ENCODE peak calls at places on chromosomes 6 and 20, in four cellular contexts. J is HL-60, R is ovary, Y is foreskin fibroblast. V is an unnamed sample.

GRCh38 chr20:17735206-17735804 is 35.5 kb downstream of the BANF2 start:
- DNase-seq in Y (peak), R (no peak), J (no peak), V (peak)

GRCh38 chr6:142207265-142207877 is 60.3 kb downstream of the VTA1 start:
- DNase-seq in R (no peak), J (peak), Y (peak), V (peak)

GRCh38 chr6:105592329-105592728 is 189.4 kb upstream of the PREP start:
- DNase-seq in J (no peak), R (no peak), Y (peak), V (peak)

GRCh38 chr6:138507977-138508675 is 8.8 kb upstream of the NHSL1 start:
- DNase-seq in Y (no peak), J (no peak), R (no peak), V (no peak)

GRCh38 chr6:143337201-143337949 is 113.1 kb downstream of the ADAT2 start:
- DNase-seq in Y (no peak), R (peak), J (peak), V (peak)

GRCh38 chr6:125968493-125968892 is 11.9 kb downstream of the HINT3 start:
- DNase-seq in R (no peak), J (no peak), Y (no peak), V (no peak)

GRCh38 chr6:7165002-7165735 is 57.4 kb downstream of the RREB1 start:
- DNase-seq in J (peak), R (no peak), Y (no peak), V (no peak)

GRCh38 chr20:8309638-8310037 is 177.6 kb downstream of the PLCB1 start:
- DNase-seq in Y (no peak), J (no peak), R (no peak), V (peak)

GRCh38 chr20:10565191-10565921 is 108.4 kb downstream of the JAG1 start:
- DNase-seq in R (no peak), Y (peak), J (peak), V (peak)

GRCh38 chr6:135281227-135281626 is 100.1 kb downstream of the MYB start:
- DNase-seq in Y (no peak), J (peak), R (no peak), V (no peak)

GRCh38 chr6:28281288-28282064 is at the start of gene PGBD1:
- DNase-seq in R (peak), Y (peak), J (peak), V (peak)

GRCh38 chr6:166629628-166630027 is 2.6 kb upstream of the RPS6KA2 start:
- DNase-seq in Y (peak), R (no peak), J (no peak), V (no peak)

GRCh38 chr20:17452441-17452840 is 78.7 kb downstream of the BFSP1 start:
- DNase-seq in R (no peak), Y (no peak), J (no peak), V (no peak)

GRCh38 chr6:73854998-73855718 is 159.2 kb downstream of the CD109 start:
- DNase-seq in J (peak), R (no peak), Y (peak), V (peak)

GRCh38 chr20:37389844-37390275 is 43.9 kb downstream of the SRC start:
- DNase-seq in R (peak), J (no peak), Y (no peak), V (no peak)

GRCh38 chr6:169233181-169233580 is 20.5 kb downstream of the THBS2 start:
- DNase-seq in Y (no peak), R (no peak), J (no peak), V (no peak)

GRCh38 chr6:54776891-54777290 is 69.7 kb upstream of the FAM83B start:
- DNase-seq in R (no peak), Y (no peak), J (no peak), V (no peak)

GRCh38 chr6:23601811-23602340 is 524.1 kb upstream of the NRSN1 start:
- DNase-seq in Y (no peak), J (no peak), R (no peak), V (peak)

GRCh38 chr6:104653786-104654185 is 205.9 kb downstream of the HACE1 start:
- DNase-seq in J (no peak), Y (no peak), R (no peak), V (no peak)

GRCh38 chr6:3849681-3850450 is 693 bp downstream of the FAM50B start:
- DNase-seq in Y (no peak), R (peak), J (no peak), V (peak)

GRCh38 chr20:50037575-50037974 is 54.8 kb downstream of the SNAI1 start:
- DNase-seq in Y (no peak), R (no peak), J (no peak), V (no peak)

GRCh38 chr6:146026873-146027272 is 2.0 kb upstream of the GRM1 start:
- DNase-seq in R (no peak), Y (no peak), J (no peak), V (no peak)

GRCh38 chr6:130771741-130772140 is 55.5 kb upstream of the SMLR1 start:
- DNase-seq in R (no peak), J (no peak), Y (no peak), V (no peak)

GRCh38 chr20:24806896-24807676 is 142.0 kb upstream of the CST7 start:
- DNase-seq in Y (no peak), R (no peak), J (no peak), V (no peak)

GRCh38 chr6:73610444-73611275 is 43.1 kb downstream of the SLC17A5 start:
- DNase-seq in Y (peak), R (no peak), J (no peak), V (peak)

GRCh38 chr6:3324262-3324942 is 65.7 kb downstream of the PSMG4 start:
- DNase-seq in R (no peak), Y (peak), J (no peak), V (peak)

GRCh38 chr20:41365785-41366545 is 653 bp downstream of the EMILIN3 start:
- DNase-seq in J (no peak), Y (no peak), R (peak), V (peak)
- H3K4me3 ChIP-seq in J (no peak), Y (no peak), R (peak), V (no peak)

DNA sequence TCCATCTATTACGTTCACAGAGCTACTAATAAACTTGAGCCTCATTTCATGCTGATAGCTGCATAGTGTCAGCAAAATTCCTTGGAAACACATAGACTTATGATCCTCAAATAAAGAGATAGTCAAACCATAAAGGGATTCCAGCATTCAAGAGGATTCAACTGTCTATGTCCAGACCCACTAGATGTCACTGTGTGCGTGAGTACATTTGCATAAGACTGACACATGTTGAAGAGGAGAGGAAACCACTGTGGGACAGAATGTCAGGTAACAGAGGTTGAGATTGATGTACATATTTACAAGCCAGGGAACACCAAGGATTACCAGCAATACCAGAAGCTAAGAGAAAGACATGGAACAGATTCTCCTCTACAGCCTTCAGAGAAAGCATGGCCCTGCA is 266.5 kb downstream of the COL12A1 start:
- DNase-seq in J (no peak), Y (no peak), R (no peak), V (peak)
- TF ChIP-seq CTCF in J (no peak), Y (no peak), R (no peak), V (peak)

GRCh38 chr6:42387336-42387735 is 64.4 kb downstream of the TRERF1 start:
- DNase-seq in R (no peak), Y (no peak), J (peak), V (no peak)
- H3K4me3 ChIP-seq in R (no peak), Y (no peak), J (no peak), V (no peak)

GRCh38 chr6:49522710-49523593 is 23.2 kb downstream of the GLYATL3 start:
- DNase-seq in R (no peak), Y (no peak), J (no peak), V (no peak)

GRCh38 chr6:49524541-49524940 is 24.8 kb downstream of the GLYATL3 start:
- DNase-seq in Y (no peak), R (no peak), J (no peak), V (no peak)

GRCh38 chr6:49527315-49527714 is 23.2 kb upstream of the C6orf141 start:
- DNase-seq in J (no peak), R (no peak), Y (no peak), V (no peak)

GRCh38 chr6:49526598-49526997 is 23.9 kb upstream of the C6orf141 start:
- DNase-seq in J (no peak), Y (no peak), R (no peak), V (no peak)

DNA sequence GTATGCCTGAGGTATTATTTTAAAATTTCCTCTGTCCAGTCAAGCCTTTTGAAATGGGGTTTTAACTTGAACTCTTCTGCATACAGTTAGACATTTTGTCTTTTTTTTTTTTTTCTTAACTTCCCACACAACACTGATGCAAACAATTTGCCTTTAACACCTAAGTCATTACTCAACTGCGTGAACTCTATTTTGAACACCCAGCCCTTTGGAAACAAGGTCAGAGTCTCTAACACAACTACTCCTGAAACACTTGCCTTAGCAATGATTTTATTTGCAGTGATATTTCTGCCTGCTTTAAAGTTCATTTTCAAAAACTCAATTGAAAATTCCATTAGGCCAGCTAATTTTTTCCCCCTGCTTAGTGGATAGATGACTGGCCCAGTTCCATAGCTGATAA is 24.2 kb downstream of the GLYATL3 start:
- DNase-seq in R (no peak), J (no peak), Y (no peak), V (no peak)
- TF ChIP-seq CTCF in R (no peak), J (no peak), Y (no peak), V (no peak)

DNA sequence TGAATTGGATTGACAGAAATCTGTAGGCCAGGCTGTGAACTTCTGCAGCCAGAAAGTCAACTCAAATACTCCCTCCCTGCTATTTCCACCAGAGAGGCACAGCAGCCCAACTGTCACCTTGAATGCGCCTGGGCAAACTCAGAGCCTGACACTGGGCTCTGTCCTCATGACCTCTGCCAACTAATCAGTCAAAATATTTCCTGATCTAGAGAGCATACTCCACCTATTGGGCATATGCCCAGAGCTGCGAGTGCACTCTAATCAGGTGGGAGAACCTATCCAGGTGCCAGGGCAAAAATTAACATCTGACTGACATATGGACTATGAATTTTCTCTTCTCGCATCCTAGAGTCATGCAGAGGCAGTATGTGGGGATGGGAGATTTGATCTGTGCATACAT is 406.3 kb upstream of the RUNX2 start:
- DNase-seq in J (no peak), Y (no peak), R (no peak), V (peak)
- H3K4me3 ChIP-seq in J (no peak), Y (no peak), R (no peak), V (no peak)

GRCh38 chr20:45456632-45457031 is 12.9 kb upstream of the WFDC2 start:
- DNase-seq in R (no peak), J (peak), Y (no peak), V (peak)
- TF ChIP-seq CTCF in R (no peak), J (peak), Y (no peak), V (peak)